ENCODE peak calls at places on chromosomes 7 and 10, in eight cellular contexts. R is heart right ventricle, O is fibroblast of pulmonary artery, B is ovary, W is H9, H is fibroblast of mammary gland, Z is GM20000, T is heart left ventricle. F is an unnamed sample.

GRCh38 chr10:11782793-11783557 is 40.2 kb upstream of the PROSER2 start:
- DNase-seq in H (peak; percentile 56), R (no peak), W (no peak), B (no peak), O (peak; percentile 74), Z (peak; percentile 68), T (no peak), F (peak; percentile 74)

GRCh38 chr10:130137659-130138478 is 1.7 kb downstream of the GLRX3 start:
- DNase-seq in O (no peak), W (no peak), T (no peak), B (no peak), R (no peak), Z (no peak), H (no peak), F (no peak)

GRCh38 chr7:130593033-130593432 is 75.5 kb downstream of the COPG2 start:
- DNase-seq in B (no peak), T (no peak), R (no peak), H (peak; percentile 11), O (peak; percentile 3), W (no peak), Z (no peak), F (no peak)

GRCh38 chr7:82859106-82859850 is 303.4 kb downstream of the PCLO start:
- DNase-seq in Z (no peak), T (no peak), B (no peak), R (no peak), O (peak; percentile 43), W (no peak), H (peak; percentile 11), F (no peak)

GRCh38 chr10:73537709-73538108 is 41.9 kb upstream of the PPP3CB start:
- DNase-seq in Z (no peak), O (no peak), R (no peak), H (no peak), W (no peak), T (no peak), B (no peak), F (no peak)

GRCh38 chr10:3068968-3069737 is 1.8 kb downstream of the PFKP start:
- DNase-seq in H (no peak), O (peak; percentile 31), W (no peak), B (peak; percentile 61), T (no peak), R (no peak), Z (peak; percentile 79), F (peak; percentile 67)

GRCh38 chr7:110386006-110386405 is 704.9 kb upstream of the LRRN3 start:
- DNase-seq in B (no peak), H (no peak), O (no peak), Z (no peak), R (no peak), W (no peak), T (no peak), F (no peak)

GRCh38 chr7:22400933-22401553 is 44.1 kb upstream of the RAPGEF5 start:
- DNase-seq in T (no peak), R (no peak), B (no peak), Z (no peak), O (no peak), H (no peak), W (no peak), F (no peak)

GRCh38 chr7:157609516-157609915 is 272.7 kb downstream of the DNAJB6 start:
- DNase-seq in W (no peak), R (no peak), H (no peak), O (no peak), T (no peak), Z (no peak), B (no peak), F (no peak)

GRCh38 chr7:1137517-1138167 is 22.4 kb downstream of the ZFAND2A start:
- DNase-seq in B (no peak), W (no peak), H (no peak), O (no peak), R (no peak), Z (no peak), T (no peak), F (no peak)

DNA sequence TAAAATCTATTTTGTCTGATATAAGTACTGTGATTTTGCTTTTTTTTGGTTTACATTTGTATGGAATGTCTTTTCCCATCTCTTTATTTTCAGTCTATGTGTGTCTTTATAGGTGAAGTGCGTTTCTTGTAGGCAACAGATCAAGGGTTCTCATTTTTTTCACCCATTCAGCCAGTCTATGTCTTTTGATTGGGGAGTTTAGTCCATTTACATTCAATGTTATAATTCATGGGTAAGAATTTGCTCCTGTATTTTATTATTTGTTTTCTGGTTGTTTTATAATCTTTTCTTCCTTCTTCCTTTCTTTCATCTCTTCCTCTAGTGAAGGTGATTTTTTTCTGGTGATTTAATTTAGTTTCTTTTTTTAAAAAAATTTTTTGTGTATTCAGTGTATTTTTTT is 104.8 kb upstream of the TMEM229A start:
- DNase-seq in B (no peak), H (no peak), T (no peak), W (no peak), R (no peak), Z (no peak), O (no peak), F (no peak)
- TF ChIP-seq CTCF in B (no peak), H (no peak), T (no peak), W (no peak), R (no peak), Z (no peak), O (no peak), F (no peak)

GRCh38 chr10:69181433-69181832 is 1.4 kb downstream of the SUPV3L1 start:
- DNase-seq in O (no peak), T (no peak), Z (no peak), R (no peak), W (no peak), H (no peak), B (no peak), F (no peak)

GRCh38 chr10:69180525-69181204 is 631 bp downstream of the SUPV3L1 start:
- DNase-seq in W (no peak), Z (no peak), R (no peak), T (no peak), O (peak; percentile 18), B (no peak), H (peak; percentile 32), F (no peak)

GRCh38 chr10:69182005-69182404 is 2.0 kb downstream of the SUPV3L1 start:
- DNase-seq in W (no peak), O (no peak), T (no peak), R (no peak), B (no peak), H (no peak), Z (no peak), F (no peak)

DNA sequence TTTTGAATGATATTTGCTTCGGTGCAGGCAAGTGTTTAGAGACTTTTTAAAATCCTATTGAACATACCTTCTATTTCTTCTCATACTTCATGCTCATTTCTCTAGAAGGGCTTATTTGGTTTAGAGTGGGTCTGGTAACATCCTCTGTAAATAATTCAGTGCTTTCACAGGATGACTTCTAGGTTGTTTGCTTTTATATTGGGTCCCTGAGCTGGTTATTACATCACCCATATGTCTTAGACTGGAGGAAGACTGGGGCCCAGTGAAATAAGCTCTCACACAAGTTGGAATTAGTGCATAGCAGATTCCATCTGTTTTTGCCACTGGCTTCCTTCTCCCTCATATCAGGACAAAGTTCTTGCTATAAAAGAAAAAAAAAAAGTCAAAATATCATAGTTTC is 6.5 kb downstream of the SUPV3L1 start:
- DNase-seq in T (no peak), H (no peak), B (no peak), Z (no peak), O (no peak), R (no peak), W (no peak), F (no peak)
- TF ChIP-seq CTCF in T (no peak), H (no peak), B (no peak), Z (no peak), O (no peak), R (no peak), W (no peak), F (no peak)

GRCh38 chr10:36721851-36722250 is 403.5 kb upstream of the ANKRD30A start:
- DNase-seq in Z (no peak), R (no peak), O (no peak), B (no peak), H (peak; percentile 11), T (no peak), W (no peak), F (no peak)

GRCh38 chr10:36720931-36721330 is 404.5 kb upstream of the ANKRD30A start:
- DNase-seq in R (no peak), T (no peak), B (no peak), W (no peak), Z (no peak), H (no peak), O (peak; percentile 24), F (no peak)

GRCh38 chr10:36722777-36723176 is 402.6 kb upstream of the ANKRD30A start:
- DNase-seq in O (no peak), B (no peak), H (no peak), R (no peak), W (no peak), T (no peak), Z (no peak), F (no peak)

GRCh38 chr10:36730316-36730715 is 395.1 kb upstream of the ANKRD30A start:
- DNase-seq in H (no peak), W (no peak), R (no peak), T (no peak), B (no peak), Z (no peak), O (no peak), F (no peak)

DNA sequence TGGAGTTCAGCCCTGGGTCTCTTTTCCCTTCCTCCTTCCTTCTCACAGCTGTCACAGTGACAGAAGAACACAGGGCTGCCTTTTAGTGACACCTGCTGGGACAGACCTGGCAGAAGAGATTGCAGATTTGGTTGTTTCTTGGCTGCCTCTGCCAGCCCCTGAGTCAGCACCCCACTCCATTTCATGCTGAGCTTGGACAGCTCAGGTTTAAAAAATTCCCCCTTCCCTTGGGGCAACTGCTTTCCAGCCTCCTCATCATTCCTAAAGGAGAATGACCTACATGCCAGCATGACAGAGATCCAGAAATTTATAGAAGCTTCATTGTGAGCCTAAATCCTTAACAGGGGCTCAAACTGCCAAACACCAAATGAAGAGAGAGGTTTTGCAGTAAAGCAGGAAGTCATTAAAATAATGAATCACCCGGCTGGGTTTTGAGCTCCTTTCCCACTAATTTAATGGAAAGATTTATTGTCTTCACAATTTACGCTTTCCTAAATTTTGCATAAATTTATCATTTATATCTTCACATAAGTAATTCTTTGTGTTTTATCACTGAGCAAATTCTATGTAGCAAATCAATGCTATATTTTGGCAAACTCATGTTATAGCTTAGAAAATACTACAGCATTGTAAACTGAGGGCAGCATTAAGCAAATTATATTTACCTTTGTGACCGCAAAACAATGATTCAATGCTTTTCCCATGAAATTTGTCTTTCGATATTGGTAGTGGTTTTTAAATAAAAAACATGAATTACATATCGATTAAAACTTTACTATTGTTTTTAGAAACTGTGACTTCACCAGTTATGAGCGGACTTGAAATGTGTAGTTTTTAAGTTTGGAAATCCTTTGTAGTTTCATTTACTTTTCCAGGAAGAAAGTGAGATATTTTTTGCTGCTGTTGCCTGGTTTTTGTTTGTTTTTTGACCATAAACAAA is 399.5 kb upstream of the ANKRD30A start:
- DNase-seq in O (peak; percentile 67), Z (no peak), H (peak; percentile 91), T (no peak), R (peak; percentile 25), B (no peak), W (peak; percentile 86), F (no peak)
- TF ChIP-seq CTCF in O (peak; percentile 28), Z (no peak), H (peak; percentile 42), T (peak; percentile 33), R (no peak), B (no peak), W (peak; percentile 62), F (no peak)

DNA sequence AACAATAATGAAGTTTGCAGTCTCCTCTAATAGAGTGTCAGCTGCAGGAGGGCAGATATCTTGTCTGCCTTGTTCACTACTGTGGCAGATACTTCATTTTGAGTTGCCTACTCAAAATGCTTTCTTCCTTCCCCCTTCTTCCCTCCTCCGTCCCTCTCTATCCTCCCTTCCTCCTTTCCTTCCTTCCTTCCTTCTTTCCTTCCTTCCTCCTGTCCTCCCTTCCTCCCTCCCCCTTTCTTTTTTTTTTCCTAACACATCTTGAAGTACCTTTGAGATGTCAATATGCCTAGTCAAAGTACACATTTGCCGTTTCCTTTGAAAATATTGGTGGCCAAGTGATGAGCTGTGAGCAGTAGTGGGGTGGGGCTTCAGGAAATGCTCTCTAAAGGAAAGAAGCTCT is 18.7 kb upstream of the ST7 start:
- DNase-seq in T (no peak), O (no peak), R (no peak), B (no peak), W (no peak), H (no peak), Z (no peak), F (no peak)
- TF ChIP-seq CTCF in T (no peak), O (no peak), R (no peak), B (no peak), W (no peak), H (no peak), Z (no peak), F (no peak)